ENCODE peak calls at places on chromosomes 13 and 19, in eight cellular contexts. S, V, O, I, Z, E, N and H are unnamed samples.

GRCh38 chr19:37654525-37654832 is 786 bp downstream of the ZFP30 start:
- DNase-seq in S (no peak), V (no peak), O (no peak), I (no peak), Z (peak), E (peak), N (no peak), H (no peak)

GRCh38 chr19:1853295-1854031 is 5.2 kb upstream of the REXO1 start:
- DNase-seq in S (no peak), V (peak), O (peak), I (peak), Z (peak), E (peak), N (no peak), H (peak)

GRCh38 chr13:42066542-42066941 is 18.1 kb downstream of the DGKH start:
- DNase-seq in S (no peak), V (peak), O (no peak), I (no peak), Z (no peak), E (peak), N (peak), H (no peak)

GRCh38 chr13:43339145-43339820 is 315.9 kb downstream of the DNAJC15 start:
- DNase-seq in S (no peak), V (no peak), O (no peak), I (no peak), Z (no peak), E (no peak), N (no peak), H (no peak)

GRCh38 chr13:37775871-37776270 is 93.7 kb downstream of the TRPC4 start:
- DNase-seq in S (no peak), V (peak), O (no peak), I (no peak), Z (no peak), E (no peak), N (no peak), H (no peak)

GRCh38 chr13:23770428-23770827 is 118.8 kb downstream of the MIPEP start:
- DNase-seq in S (no peak), V (no peak), O (no peak), I (no peak), Z (no peak), E (no peak), N (no peak), H (no peak)

GRCh38 chr13:76349700-76350099 is 536.5 kb downstream of the KCTD12 start:
- DNase-seq in S (no peak), V (no peak), O (no peak), I (no peak), Z (no peak), E (no peak), N (no peak), H (no peak)

GRCh38 chr13:98586400-98587144 is 9.7 kb upstream of the STK24 start:
- DNase-seq in S (no peak), V (no peak), O (no peak), I (no peak), Z (no peak), E (no peak), N (no peak), H (no peak)

GRCh38 chr19:36169084-36169760 is 17.0 kb upstream of the COX7A1 start:
- DNase-seq in S (no peak), V (no peak), O (no peak), I (no peak), Z (no peak), E (no peak), N (no peak), H (no peak)

GRCh38 chr13:49220035-49220855 is at the start of gene MLNR:
- DNase-seq in S (no peak), V (no peak), O (peak), I (no peak), Z (peak), E (peak), N (no peak), H (no peak)

GRCh38 chr13:63636231-63636993 is 2220.8 kb upstream of the PCDH20 start:
- DNase-seq in S (no peak), V (no peak), O (no peak), I (no peak), Z (no peak), E (no peak), N (no peak), H (no peak)

GRCh38 chr19:16386619-16387240 is 62.1 kb downstream of the KLF2 start:
- DNase-seq in S (no peak), V (peak), O (peak), I (peak), Z (no peak), E (peak), N (peak), H (peak)

GRCh38 chr19:45920458-45920857 is 5.9 kb upstream of the NANOS2 start:
- DNase-seq in S (no peak), V (no peak), O (no peak), I (no peak), Z (no peak), E (no peak), N (no peak), H (no peak)

GRCh38 chr13:43390101-43390500 is 366.7 kb downstream of the DNAJC15 start:
- DNase-seq in S (no peak), V (no peak), O (no peak), I (no peak), Z (no peak), E (peak), N (peak), H (no peak)

GRCh38 chr13:23321534-23322241 is 111.8 kb downstream of the SACS start:
- DNase-seq in S (no peak), V (peak), O (no peak), I (no peak), Z (no peak), E (peak), N (peak), H (no peak)

GRCh38 chr13:38872693-38873092 is 117.9 kb downstream of the STOML3 start:
- DNase-seq in S (no peak), V (no peak), O (peak), I (peak), Z (peak), E (peak), N (no peak), H (peak)

GRCh38 chr13:25977216-25977615 is 74.6 kb downstream of the SHISA2 start:
- DNase-seq in S (no peak), V (no peak), O (no peak), I (no peak), Z (no peak), E (no peak), N (no peak), H (no peak)

GRCh38 chr13:26442541-26442940 is 114.9 kb upstream of the WASF3 start:
- DNase-seq in S (no peak), V (peak), O (no peak), I (no peak), Z (no peak), E (peak), N (no peak), H (no peak)

GRCh38 chr13:113646921-113647340 is 11.1 kb downstream of the ATP4B start:
- DNase-seq in S (no peak), V (no peak), O (peak), I (no peak), Z (no peak), E (no peak), N (no peak), H (peak)

GRCh38 chr13:103140001-103140671 is 73.9 kb upstream of the SLC10A2 start:
- DNase-seq in S (no peak), V (no peak), O (no peak), I (no peak), Z (no peak), E (peak), N (no peak), H (no peak)